ENCODE peak calls at places on chromosome 17, in four cellular contexts. One of them, this sample, is unnamed.

GRCh38 chr17:43018932-43019331 is 3.3 kb downstream of the VAT1 start:
- DNase-seq in left ventricle myocardium inferior: no peak
- DNase-seq in progenitor cell of endocrine pancreas: no peak
- DNase-seq in activated gamma-delta T cell treated with anti-CD3 and anti-CD28 coated beads, Interleukin-2, amount 50 U/mL, for 16 hours: no peak
- DNase-seq in this sample: no peak

GRCh38 chr17:79866791-79867190 is 27.6 kb upstream of the CBX4 start:
- DNase-seq in left ventricle myocardium inferior: no peak
- DNase-seq in progenitor cell of endocrine pancreas: no peak
- DNase-seq in activated gamma-delta T cell treated with anti-CD3 and anti-CD28 coated beads, Interleukin-2, amount 50 U/mL, for 16 hours: no peak
- DNase-seq in this sample: no peak

GRCh38 chr17:57971572-57971971 is 16.4 kb upstream of the CUEDC1 start:
- DNase-seq in left ventricle myocardium inferior: no peak
- DNase-seq in progenitor cell of endocrine pancreas: no peak
- DNase-seq in activated gamma-delta T cell treated with anti-CD3 and anti-CD28 coated beads, Interleukin-2, amount 50 U/mL, for 16 hours: no peak
- DNase-seq in this sample: no peak

GRCh38 chr17:1617620-1618174 is 10.9 kb downstream of the SLC43A2 start:
- DNase-seq in left ventricle myocardium inferior: no peak
- DNase-seq in progenitor cell of endocrine pancreas: no peak
- DNase-seq in activated gamma-delta T cell treated with anti-CD3 and anti-CD28 coated beads, Interleukin-2, amount 50 U/mL, for 16 hours: no peak
- DNase-seq in this sample: no peak

GRCh38 chr17:39393732-39394131 is 7.7 kb downstream of the FBXL20 start:
- DNase-seq in left ventricle myocardium inferior: no peak
- DNase-seq in progenitor cell of endocrine pancreas: no peak
- DNase-seq in activated gamma-delta T cell treated with anti-CD3 and anti-CD28 coated beads, Interleukin-2, amount 50 U/mL, for 16 hours: no peak
- DNase-seq in this sample: no peak

GRCh38 chr17:40316571-40317344 is 7.8 kb downstream of the RARA start:
- DNase-seq in left ventricle myocardium inferior: peak
- DNase-seq in progenitor cell of endocrine pancreas: no peak
- DNase-seq in activated gamma-delta T cell treated with anti-CD3 and anti-CD28 coated beads, Interleukin-2, amount 50 U/mL, for 16 hours: no peak
- DNase-seq in this sample: no peak

GRCh38 chr17:16013943-16014407 is 14.4 kb downstream of the TTC19 start:
- DNase-seq in left ventricle myocardium inferior: no peak
- DNase-seq in progenitor cell of endocrine pancreas: no peak
- DNase-seq in activated gamma-delta T cell treated with anti-CD3 and anti-CD28 coated beads, Interleukin-2, amount 50 U/mL, for 16 hours: no peak
- DNase-seq in this sample: no peak

GRCh38 chr17:5562661-5563360 is 21.5 kb downstream of the NLRP1 start:
- DNase-seq in left ventricle myocardium inferior: no peak
- DNase-seq in progenitor cell of endocrine pancreas: no peak
- DNase-seq in activated gamma-delta T cell treated with anti-CD3 and anti-CD28 coated beads, Interleukin-2, amount 50 U/mL, for 16 hours: no peak
- DNase-seq in this sample: peak

GRCh38 chr17:56977673-56978395 is at the start of gene SCPEP1:
- DNase-seq in left ventricle myocardium inferior: peak
- DNase-seq in progenitor cell of endocrine pancreas: peak
- DNase-seq in activated gamma-delta T cell treated with anti-CD3 and anti-CD28 coated beads, Interleukin-2, amount 50 U/mL, for 16 hours: peak
- DNase-seq in this sample: peak

GRCh38 chr17:17783121-17783824 is 53.5 kb downstream of the SREBF1 start:
- DNase-seq in left ventricle myocardium inferior: peak
- DNase-seq in progenitor cell of endocrine pancreas: peak
- DNase-seq in activated gamma-delta T cell treated with anti-CD3 and anti-CD28 coated beads, Interleukin-2, amount 50 U/mL, for 16 hours: peak
- DNase-seq in this sample: peak

GRCh38 chr17:71966459-71967313 is 154.1 kb upstream of the SOX9 start:
- DNase-seq in left ventricle myocardium inferior: peak
- DNase-seq in progenitor cell of endocrine pancreas: no peak
- DNase-seq in activated gamma-delta T cell treated with anti-CD3 and anti-CD28 coated beads, Interleukin-2, amount 50 U/mL, for 16 hours: no peak
- DNase-seq in this sample: no peak

GRCh38 chr17:32917081-32917480 is 10.9 kb upstream of the TMEM98 start:
- DNase-seq in left ventricle myocardium inferior: no peak
- DNase-seq in progenitor cell of endocrine pancreas: no peak
- DNase-seq in activated gamma-delta T cell treated with anti-CD3 and anti-CD28 coated beads, Interleukin-2, amount 50 U/mL, for 16 hours: no peak
- DNase-seq in this sample: no peak

GRCh38 chr17:561118-561517 is 153.5 kb downstream of the VPS53 start:
- DNase-seq in left ventricle myocardium inferior: no peak
- DNase-seq in progenitor cell of endocrine pancreas: no peak
- DNase-seq in activated gamma-delta T cell treated with anti-CD3 and anti-CD28 coated beads, Interleukin-2, amount 50 U/mL, for 16 hours: no peak
- DNase-seq in this sample: peak

GRCh38 chr17:15462962-15463361 is 4.5 kb downstream of the CDRT4 start:
- DNase-seq in left ventricle myocardium inferior: no peak
- DNase-seq in progenitor cell of endocrine pancreas: no peak
- DNase-seq in activated gamma-delta T cell treated with anti-CD3 and anti-CD28 coated beads, Interleukin-2, amount 50 U/mL, for 16 hours: no peak
- DNase-seq in this sample: no peak

GRCh38 chr17:34384822-34385605 is 22.0 kb upstream of the CCL1 start:
- DNase-seq in left ventricle myocardium inferior: no peak
- DNase-seq in progenitor cell of endocrine pancreas: no peak
- DNase-seq in activated gamma-delta T cell treated with anti-CD3 and anti-CD28 coated beads, Interleukin-2, amount 50 U/mL, for 16 hours: no peak
- DNase-seq in this sample: no peak

GRCh38 chr17:41547921-41548843 is 20.1 kb upstream of the KRT19 start:
- DNase-seq in left ventricle myocardium inferior: no peak
- DNase-seq in progenitor cell of endocrine pancreas: no peak
- DNase-seq in activated gamma-delta T cell treated with anti-CD3 and anti-CD28 coated beads, Interleukin-2, amount 50 U/mL, for 16 hours: peak
- DNase-seq in this sample: no peak

GRCh38 chr17:77281024-77281903 is 140.5 kb downstream of the SEC14L1 start:
- DNase-seq in left ventricle myocardium inferior: peak
- DNase-seq in progenitor cell of endocrine pancreas: peak
- DNase-seq in activated gamma-delta T cell treated with anti-CD3 and anti-CD28 coated beads, Interleukin-2, amount 50 U/mL, for 16 hours: peak
- DNase-seq in this sample: peak

GRCh38 chr17:83181991-83182619 is 102.7 kb downstream of the METRNL start:
- DNase-seq in left ventricle myocardium inferior: no peak
- DNase-seq in progenitor cell of endocrine pancreas: no peak
- DNase-seq in activated gamma-delta T cell treated with anti-CD3 and anti-CD28 coated beads, Interleukin-2, amount 50 U/mL, for 16 hours: no peak
- DNase-seq in this sample: no peak

GRCh38 chr17:19978803-19979202 is 1.2 kb upstream of the AKAP10 start:
- DNase-seq in left ventricle myocardium inferior: no peak
- DNase-seq in progenitor cell of endocrine pancreas: no peak
- DNase-seq in activated gamma-delta T cell treated with anti-CD3 and anti-CD28 coated beads, Interleukin-2, amount 50 U/mL, for 16 hours: no peak
- DNase-seq in this sample: no peak

GRCh38 chr17:74070374-74070773 is 133.1 kb upstream of the RPL38 start:
- DNase-seq in left ventricle myocardium inferior: no peak
- DNase-seq in progenitor cell of endocrine pancreas: no peak
- DNase-seq in activated gamma-delta T cell treated with anti-CD3 and anti-CD28 coated beads, Interleukin-2, amount 50 U/mL, for 16 hours: no peak
- DNase-seq in this sample: no peak

GRCh38 chr17:18377437-18378204 is at the start of gene EVPLL:
- DNase-seq in left ventricle myocardium inferior: peak
- DNase-seq in progenitor cell of endocrine pancreas: no peak
- DNase-seq in activated gamma-delta T cell treated with anti-CD3 and anti-CD28 coated beads, Interleukin-2, amount 50 U/mL, for 16 hours: no peak
- DNase-seq in this sample: no peak

GRCh38 chr17:6232768-6233130 is 162.6 kb downstream of the WSCD1 start:
- DNase-seq in left ventricle myocardium inferior: no peak
- DNase-seq in progenitor cell of endocrine pancreas: no peak
- DNase-seq in activated gamma-delta T cell treated with anti-CD3 and anti-CD28 coated beads, Interleukin-2, amount 50 U/mL, for 16 hours: no peak
- DNase-seq in this sample: no peak

GRCh38 chr17:35726609-35727460 is 4.6 kb upstream of the RASL10B start:
- DNase-seq in left ventricle myocardium inferior: peak
- DNase-seq in progenitor cell of endocrine pancreas: no peak
- DNase-seq in activated gamma-delta T cell treated with anti-CD3 and anti-CD28 coated beads, Interleukin-2, amount 50 U/mL, for 16 hours: no peak
- DNase-seq in this sample: no peak

GRCh38 chr17:39208893-39209292 is 8.8 kb downstream of the RPL19 start:
- DNase-seq in left ventricle myocardium inferior: no peak
- DNase-seq in progenitor cell of endocrine pancreas: no peak
- DNase-seq in activated gamma-delta T cell treated with anti-CD3 and anti-CD28 coated beads, Interleukin-2, amount 50 U/mL, for 16 hours: no peak
- DNase-seq in this sample: peak

This sample was measured in GM10248.